ENCODE peak calls at places on chromosomes 1 and 21, in seven cellular contexts. K is activated CD8-positive, alpha-beta memory T cell treated with anti-CD3 and anti-CD28 coated beads, Interleukin-2, amount 50 U/mL, for 48 hours; Q is GM12864; P is NT2/D1; M is stimulated activated CD4-positive, alpha-beta T cell treated with anti-CD3 and anti-CD28 coated beads, Interleukin-4, amount 100 ng/mL, for 1 hour; J is islet precursor cell; O is lung. V is an unnamed sample.

GRCh38 chr1:218369688-218370511 is 24.8 kb downstream of the TGFB2 start:
- DNase-seq in Q (no peak), O (no peak), J (no peak), K (no peak), M (no peak), P (no peak), V (no peak)

GRCh38 chr1:5889901-5890300 is 102.3 kb downstream of the NPHP4 start:
- DNase-seq in M (no peak), P (no peak), J (no peak), K (no peak), Q (no peak), O (no peak), V (no peak)

GRCh38 chr1:24427469-24427862 is 11.9 kb downstream of the NIPAL3 start:
- DNase-seq in Q (no peak), J (no peak), M (no peak), K (no peak), P (no peak), O (no peak), V (no peak)

GRCh38 chr1:1069061-1069710 is 4.9 kb downstream of the RNF223 start:
- DNase-seq in P (peak), J (peak), M (peak), K (peak), Q (peak), O (peak), V (no peak)

GRCh38 chr1:192668434-192668983 is 32.6 kb downstream of the RGS13 start:
- DNase-seq in J (no peak), M (no peak), Q (no peak), O (no peak), K (no peak), P (peak), V (no peak)

GRCh38 chr1:12627308-12627707 is 9.3 kb upstream of the DHRS3 start:
- DNase-seq in M (no peak), Q (no peak), J (no peak), O (no peak), P (no peak), K (no peak), V (no peak)

GRCh38 chr21:15422761-15423160 is 307.0 kb upstream of the USP25 start:
- DNase-seq in K (no peak), Q (no peak), P (no peak), O (no peak), M (no peak), J (peak), V (no peak)

GRCh38 chr21:44930543-44930981 is 9.3 kb upstream of the SLX9 start:
- DNase-seq in J (no peak), K (peak), Q (no peak), O (no peak), M (peak), P (no peak), V (no peak)

GRCh38 chr1:161499099-161500078 is 5.9 kb upstream of the FCGR2A start:
- DNase-seq in M (no peak), O (no peak), K (no peak), P (no peak), J (no peak), Q (no peak), V (no peak)

GRCh38 chr1:156382561-156382960 is 13.6 kb downstream of the RHBG start:
- DNase-seq in K (no peak), Q (no peak), P (no peak), O (no peak), J (peak), M (no peak), V (no peak)

GRCh38 chr1:20086800-20087199 is 16.8 kb downstream of the PLA2G5 start:
- DNase-seq in O (no peak), M (no peak), Q (no peak), K (no peak), J (no peak), P (no peak), V (no peak)

GRCh38 chr21:38227401-38227800 is 29.4 kb upstream of the KCNJ15 start:
- DNase-seq in K (no peak), O (no peak), J (no peak), M (no peak), Q (no peak), P (no peak), V (no peak)

GRCh38 chr1:22104865-22105437 is 37.9 kb downstream of the WNT4 start:
- DNase-seq in M (no peak), O (no peak), P (no peak), K (no peak), Q (no peak), J (no peak), V (no peak)

V was measured in SIG-M5.